ENCODE peak calls at places on chromosome 15, in ten cellular contexts. S is stimulated activated CD4-positive, alpha-beta T cell treated with anti-CD3 and anti-CD28 coated beads, TNF-alpha, amount 100 ng/mL, for 24 hours; D is cardiac fibroblast; I is H54; X is heart right ventricle; E is occipital lobe; P is IMR-90; T is AG09309; U is HFF-Myc; Y is mucosa of descending colon. M is an unnamed sample.

GRCh38 chr15:69357773-69358765 is 56.1 kb upstream of the KIF23 start:
- DNase-seq in X (no peak), P (peak), D (peak), Y (no peak), I (no peak), S (no peak), U (no peak), T (no peak), E (no peak), M (no peak)

GRCh38 chr15:69755571-69756310 is 303.1 kb downstream of the RPLP1 start:
- DNase-seq in Y (peak), I (no peak), E (no peak), S (peak), P (no peak), T (no peak), U (no peak), D (peak), X (no peak), M (no peak)

GRCh38 chr15:65434201-65434600 is 11.5 kb upstream of the IGDCC4 start:
- DNase-seq in X (no peak), Y (no peak), U (no peak), S (no peak), P (no peak), T (no peak), I (no peak), E (no peak), D (no peak), M (no peak)

GRCh38 chr15:77525907-77526581 is 105.4 kb downstream of the HMG20A start:
- DNase-seq in P (no peak), S (no peak), Y (no peak), D (no peak), E (no peak), X (no peak), I (no peak), U (no peak), T (no peak), M (no peak)

GRCh38 chr15:90644526-90644925 is 72.6 kb upstream of the BLM start:
- DNase-seq in I (no peak), D (no peak), S (no peak), E (no peak), X (no peak), U (no peak), T (no peak), P (no peak), Y (no peak), M (no peak)

GRCh38 chr15:60095711-60096110 is 91.6 kb downstream of the FOXB1 start:
- DNase-seq in P (peak), D (peak), T (no peak), I (no peak), U (no peak), S (no peak), E (no peak), Y (no peak), X (no peak), M (no peak)

GRCh38 chr15:31437686-31438085 is 111.1 kb downstream of the KLF13 start:
- DNase-seq in S (no peak), P (no peak), Y (no peak), E (no peak), U (no peak), D (no peak), T (no peak), I (no peak), X (no peak), M (no peak)

GRCh38 chr15:92907880-92908279 is 7.8 kb downstream of the CHD2 start:
- DNase-seq in T (peak), P (peak), U (no peak), E (no peak), Y (no peak), I (no peak), X (no peak), D (peak), S (no peak), M (no peak)

GRCh38 chr15:59178151-59178705 is 28.4 kb upstream of the LDHAL6B start:
- DNase-seq in U (no peak), X (no peak), E (no peak), Y (no peak), P (no peak), I (no peak), S (no peak), D (no peak), T (no peak), M (no peak)

GRCh38 chr15:68301300-68301699 is 23.8 kb downstream of the FEM1B start:
- DNase-seq in S (no peak), Y (no peak), T (no peak), X (no peak), D (no peak), E (no peak), P (no peak), I (no peak), U (no peak), M (no peak)

GRCh38 chr15:80695911-80696651 is 971 bp downstream of the ABHD17C start:
- DNase-seq in S (no peak), U (no peak), I (no peak), D (peak), P (no peak), T (no peak), Y (peak), X (peak), E (no peak), M (peak)

GRCh38 chr15:75663931-75664421 is 16.3 kb downstream of the SNX33 start:
- DNase-seq in Y (peak), T (no peak), I (no peak), P (no peak), X (no peak), U (no peak), E (no peak), D (no peak), S (no peak), M (no peak)